ENCODE peak calls at places on chromosomes 2 and 18, in four cellular contexts. X, S, H and V are unnamed samples.

GRCh38 chr2:160630801-160631590 is 137.4 kb upstream of the RBMS1 start:
- DNase-seq in H (no peak), S (peak; percentile 60), X (no peak), V (no peak)

GRCh38 chr2:189601043-189601442 is 20.5 kb upstream of the SLC40A1 start:
- DNase-seq in X (no peak), H (no peak), S (no peak), V (no peak)

GRCh38 chr18:23703057-23703986 is 14.1 kb downstream of the LAMA3 start:
- DNase-seq in H (peak; percentile 50), S (peak; percentile 67), X (no peak), V (peak; percentile 43)

GRCh38 chr18:35171315-35171987 is 69.4 kb upstream of the ZNF397 start:
- DNase-seq in S (no peak), H (peak; percentile 86), X (no peak), V (no peak)

GRCh38 chr2:190853659-190854386 is 26.8 kb upstream of the GLS start:
- DNase-seq in H (no peak), X (no peak), S (no peak), V (no peak)

GRCh38 chr2:64793701-64794100 is 140.0 kb upstream of the SERTAD2 start:
- DNase-seq in H (no peak), X (peak; percentile 19), S (no peak), V (no peak)

GRCh38 chr2:116716444-116716843 is 1098.0 kb upstream of the DDX18 start:
- DNase-seq in S (no peak), H (no peak), X (no peak), V (no peak)

GRCh38 chr2:162029287-162029901 is 44.6 kb downstream of the DPP4 start:
- DNase-seq in H (peak; percentile 43), S (peak; percentile 9), X (no peak), V (no peak)

GRCh38 chr2:162520959-162521358 is 177.0 kb downstream of the GCA start:
- DNase-seq in X (no peak), H (no peak), S (no peak), V (no peak)

GRCh38 chr2:48844418-48845155 is 89.1 kb upstream of the LHCGR start:
- DNase-seq in X (no peak), H (no peak), S (no peak), V (no peak)

GRCh38 chr2:88690591-88691338 is 708 bp upstream of the RPIA start:
- DNase-seq in H (peak; percentile 57), S (peak; percentile 32), X (no peak), V (peak; percentile 55)

GRCh38 chr2:217276433-217276832 is 416.6 kb upstream of the TNP1 start:
- DNase-seq in X (no peak), S (no peak), H (no peak), V (no peak)

GRCh38 chr2:217279571-217279970 is 419.7 kb upstream of the TNP1 start:
- DNase-seq in S (no peak), H (no peak), X (no peak), V (no peak)

GRCh38 chr2:217277646-217278048 is 417.8 kb upstream of the TNP1 start:
- DNase-seq in X (no peak), S (no peak), H (peak; percentile 11), V (peak; percentile 89)

GRCh38 chr2:217282531-217282930 is 422.7 kb upstream of the TNP1 start:
- DNase-seq in X (no peak), S (no peak), H (no peak), V (no peak)

GRCh38 chr2:217279130-217279529 is 419.3 kb upstream of the TNP1 start:
- DNase-seq in X (no peak), H (no peak), S (no peak), V (no peak)
- TF ChIP-seq CTCF in X (no peak), H (no peak), S (no peak), V (no peak)

GRCh38 chr2:150335596-150335995 is 151.9 kb downstream of the RND3 start:
- DNase-seq in X (no peak), S (no peak), H (no peak), V (no peak)

GRCh38 chr2:150327546-150328495 is 159.6 kb downstream of the RND3 start:
- DNase-seq in H (no peak), X (no peak), S (peak; percentile 22), V (no peak)

DNA sequence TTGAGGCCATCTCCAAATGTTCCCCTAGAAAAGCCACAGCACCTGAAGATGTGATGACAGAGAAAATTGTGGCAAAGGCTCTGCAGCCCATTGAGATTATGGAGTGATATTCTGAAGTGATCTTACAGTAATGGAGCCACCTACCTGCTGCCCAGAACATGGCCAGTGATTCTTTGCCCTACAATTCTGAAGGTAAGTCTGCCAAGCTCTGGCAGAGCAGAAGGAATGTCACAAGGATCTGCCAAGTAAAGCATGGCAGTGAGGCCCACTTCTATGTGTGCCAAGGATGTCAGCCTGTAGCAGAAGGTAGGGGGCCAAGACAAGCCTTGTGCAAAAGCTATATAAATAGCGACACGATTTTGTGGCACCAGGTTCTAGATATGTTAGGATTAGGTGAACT is 155.1 kb downstream of the RND3 start:
- DNase-seq in S (no peak), X (no peak), H (no peak), V (no peak)
- TF ChIP-seq SMC3 in S (no peak), X (no peak), H (no peak), V (no peak)

DNA sequence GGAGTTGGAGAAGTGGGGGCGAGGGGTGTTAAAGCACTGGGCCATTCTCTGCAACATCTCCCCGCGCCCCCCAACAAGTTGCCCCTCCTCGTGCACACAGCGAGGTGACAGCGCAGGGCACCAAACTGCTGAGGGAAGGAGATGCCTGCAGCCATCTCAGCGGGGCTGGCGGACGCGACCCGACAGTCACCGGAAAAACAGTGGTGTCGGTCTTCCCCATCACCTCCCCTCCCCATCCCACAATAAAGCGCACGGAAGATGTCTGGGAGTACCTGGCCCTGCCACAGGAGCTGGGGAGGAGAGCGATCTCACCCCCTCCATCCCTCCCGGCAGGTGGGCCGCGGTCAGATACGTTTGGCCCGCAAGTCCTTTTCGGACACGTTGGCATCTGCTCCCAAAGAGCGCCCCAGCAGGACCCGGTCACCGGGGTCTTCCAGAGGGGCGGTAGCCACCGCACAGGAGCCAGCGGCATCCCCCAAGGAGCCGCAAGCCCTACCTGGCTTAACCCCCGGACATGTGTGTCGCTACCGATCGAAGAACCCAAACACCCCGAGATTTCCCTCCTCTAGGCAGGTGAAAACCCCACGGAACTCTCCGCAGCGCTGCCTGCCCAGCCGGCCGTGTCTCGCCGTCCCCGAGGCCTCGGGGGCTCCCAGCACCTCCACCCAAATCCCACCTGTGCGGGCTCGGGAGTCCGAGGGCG is 798 bp downstream of the ATP8B1 start:
- DNase-seq in S (peak; percentile 52), X (no peak), H (no peak), V (no peak)
- TF ChIP-seq PBX3 in S (no peak), X (no peak), H (no peak), V (no peak)

GRCh38 chr2:81328968-81329367 is 1024.4 kb upstream of the LRRTM1 start:
- DNase-seq in H (no peak), X (no peak), S (no peak), V (no peak)

GRCh38 chr2:81327916-81328315 is 1023.4 kb upstream of the LRRTM1 start:
- DNase-seq in H (no peak), S (no peak), X (no peak), V (no peak)

GRCh38 chr2:81324046-81324445 is 1019.5 kb upstream of the LRRTM1 start:
- DNase-seq in H (peak; percentile 16), S (no peak), X (no peak), V (no peak)
- TF ChIP-seq CTCF in H (no peak), S (peak; percentile 18), X (peak; percentile 54), V (no peak)

GRCh38 chr2:85850451-85850850 is 38.3 kb downstream of the ST3GAL5 start:
- DNase-seq in X (no peak), H (no peak), S (no peak), V (no peak)

GRCh38 chr2:85844486-85844885 is 44.3 kb downstream of the ST3GAL5 start:
- DNase-seq in X (no peak), H (no peak), S (no peak), V (no peak)

GRCh38 chr2:85847051-85847588 is 41.7 kb downstream of the ST3GAL5 start:
- DNase-seq in X (no peak), H (no peak), S (no peak), V (no peak)

GRCh38 chr2:85843543-85843942 is 45.2 kb downstream of the ST3GAL5 start:
- DNase-seq in H (no peak), S (peak; percentile 25), X (no peak), V (peak; percentile 52)

GRCh38 chr2:85846411-85846810 is 42.4 kb downstream of the ST3GAL5 start:
- DNase-seq in X (no peak), S (no peak), H (no peak), V (no peak)
- TF ChIP-seq SMC3 in X (no peak), S (no peak), H (no peak), V (no peak)

GRCh38 chr2:61882850-61883249 is 5.6 kb downstream of the CCT4 start:
- DNase-seq in S (no peak), H (no peak), X (no peak), V (no peak)

GRCh38 chr2:61889212-61889956 is 928 bp upstream of the CCT4 start:
- DNase-seq in H (no peak), S (no peak), X (no peak), V (no peak)

GRCh38 chr2:61885896-61886603 is 2.4 kb downstream of the CCT4 start:
- DNase-seq in H (no peak), S (no peak), X (no peak), V (no peak)

DNA sequence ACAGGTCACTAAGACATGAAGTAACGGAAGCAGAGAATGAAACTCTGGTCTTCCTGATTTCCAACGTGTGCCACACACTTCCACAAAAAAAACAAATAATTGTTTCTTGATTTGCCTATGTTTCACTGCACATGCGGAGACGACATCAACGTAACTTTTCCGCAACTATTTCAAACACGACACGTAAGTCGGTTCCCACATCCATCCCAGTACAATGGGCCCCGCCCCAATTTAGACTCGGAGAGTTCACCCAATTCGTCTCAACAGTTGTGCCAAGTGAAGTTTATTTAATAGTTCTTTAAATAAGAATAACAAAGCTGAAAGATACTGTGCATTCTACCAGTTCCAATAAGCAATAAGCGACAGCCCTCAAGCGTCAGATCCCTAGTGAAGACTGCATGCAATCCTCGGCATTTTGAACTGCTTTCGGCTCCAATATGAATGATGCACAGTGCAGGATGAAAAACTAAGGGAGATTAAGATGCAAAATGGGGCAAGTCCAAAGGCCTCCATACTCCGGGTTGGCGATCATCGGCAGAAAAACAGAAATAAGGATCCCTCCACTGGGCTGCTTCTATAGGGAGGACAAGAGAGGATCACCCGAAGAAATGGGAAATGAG is 662 bp downstream of the CCT4 start:
- DNase-seq in H (peak; percentile 41), X (no peak), S (peak; percentile 36), V (no peak)
- TF ChIP-seq PBX3 in H (no peak), X (no peak), S (no peak), V (no peak)

DNA sequence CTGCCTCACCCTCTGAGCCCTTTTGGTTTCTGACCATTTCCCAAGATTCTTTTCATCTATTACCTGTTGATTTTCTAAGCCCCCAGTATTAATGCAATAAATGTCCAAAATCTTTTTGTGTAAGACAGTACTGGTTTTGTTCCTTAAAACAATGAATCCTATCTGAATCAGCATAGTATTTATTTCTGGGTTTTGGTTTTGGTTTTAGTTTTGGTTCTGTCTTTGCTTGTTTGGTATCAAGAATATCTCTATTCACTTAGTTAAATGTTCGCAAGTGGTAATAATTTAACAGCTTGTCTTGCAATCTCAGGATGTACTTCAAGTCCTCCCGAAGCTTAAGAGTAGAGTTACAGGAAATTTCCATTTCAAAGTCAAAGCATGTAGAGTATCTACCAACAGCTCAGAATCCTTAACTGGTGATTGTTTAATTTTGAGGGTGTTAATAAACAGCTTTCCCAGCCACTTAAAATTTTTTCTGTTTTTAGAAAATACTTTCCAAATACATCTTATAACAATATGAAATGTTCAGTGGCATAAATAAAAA is 67.7 kb upstream of the NEDD4L start:
- DNase-seq in S (no peak), H (no peak), X (no peak), V (no peak)
- TF ChIP-seq CTCF in S (no peak), H (no peak), X (no peak), V (no peak)